ENCODE peak calls at places on chromosomes 16 and 17, in six cellular contexts. R is AG08395, W is MM.1S, B is MV-4-11, H is GM04504, E is germinal center. U is an unnamed sample.

GRCh38 chr16:29961127-29961478 is 776 bp upstream of the TMEM219 start:
- DNase-seq in R (no peak), W (no peak), E (no peak), H (no peak), B (no peak), U (no peak)

GRCh38 chr16:88458039-88458772 is 5.1 kb downstream of the ZFPM1 start:
- DNase-seq in H (no peak), W (no peak), E (no peak), B (no peak), R (no peak), U (no peak)

GRCh38 chr17:68295086-68295485 is 3.8 kb downstream of the ARSG start:
- DNase-seq in E (no peak), H (no peak), B (no peak), R (no peak), W (no peak), U (no peak)

GRCh38 chr17:50943575-50943933 is 77.4 kb upstream of the TOB1 start:
- DNase-seq in R (no peak), E (no peak), B (no peak), H (no peak), W (no peak), U (no peak)

GRCh38 chr17:39283098-39283497 is 57.4 kb upstream of the STAC2 start:
- DNase-seq in E (no peak), H (no peak), B (no peak), W (no peak), R (no peak), U (no peak)

GRCh38 chr17:49447603-49448325 is 33.1 kb upstream of the PHB1 start:
- DNase-seq in E (no peak), B (no peak), H (no peak), R (peak; percentile 67), W (no peak), U (no peak)

GRCh38 chr17:49976163-49976827 is 7.3 kb downstream of the DLX4 start:
- DNase-seq in R (no peak), E (no peak), H (no peak), W (no peak), B (no peak), U (no peak)

GRCh38 chr16:12171206-12171605 is 194.7 kb downstream of the SNX29 start:
- DNase-seq in W (no peak), H (peak; percentile 17), B (no peak), E (no peak), R (peak; percentile 76), U (no peak)

GRCh38 chr16:52953215-52953614 is 99.5 kb downstream of the CHD9NB start:
- DNase-seq in E (no peak), H (no peak), B (no peak), R (no peak), W (no peak), U (no peak)

GRCh38 chr16:68351991-68352431 is 41.2 kb downstream of the PRMT7 start:
- DNase-seq in E (no peak), B (no peak), H (no peak), W (no peak), R (no peak), U (no peak)

GRCh38 chr16:88835383-88835782 is 21.4 kb downstream of the GALNS start:
- DNase-seq in R (no peak), W (no peak), B (no peak), E (no peak), H (no peak), U (no peak)

GRCh38 chr16:22736791-22737190 is 77.2 kb upstream of the HS3ST2 start:
- DNase-seq in B (no peak), R (no peak), E (no peak), H (no peak), W (no peak), U (no peak)

GRCh38 chr17:11618861-11619566 is 20.7 kb downstream of the DNAH9 start:
- DNase-seq in H (no peak), R (no peak), B (no peak), W (peak; percentile 50), E (no peak), U (no peak)